ENCODE peak calls at places on chromosomes 2 and 18, in four cellular contexts. N is astrocyte, T is Peyer's patch, Q is adrenal gland. C is an unnamed sample.

GRCh38 chr2:227388537-227389011 is 825 bp upstream of the SCYGR1 start:
- DNase-seq in T (no peak), N (peak; percentile 94), Q (no peak), C (no peak)

GRCh38 chr2:99900589-99900988 is 241.8 kb downstream of the AFF3 start:
- DNase-seq in N (no peak), Q (no peak), T (no peak), C (no peak)

GRCh38 chr2:145091011-145091744 is 571.3 kb upstream of the ZEB2 start:
- DNase-seq in Q (no peak), T (no peak), N (peak; percentile 88), C (no peak)

GRCh38 chr2:109736177-109736827 is 57.8 kb upstream of the RGPD5 start:
- DNase-seq in T (peak; percentile 32), Q (peak; percentile 71), N (peak; percentile 34), C (peak; percentile 40)

GRCh38 chr2:38073211-38074005 is 2.5 kb downstream of the CYP1B1 start:
- DNase-seq in N (no peak), Q (no peak), T (no peak), C (no peak)

GRCh38 chr2:214193943-214194342 is 216.9 kb upstream of the VWC2L start:
- DNase-seq in T (no peak), N (peak; percentile 74), Q (no peak), C (no peak)

GRCh38 chr2:108958002-108958401 is 31.0 kb downstream of the EDAR start:
- DNase-seq in T (no peak), N (no peak), Q (no peak), C (no peak)

GRCh38 chr2:174007010-174007409 is 41.8 kb upstream of the SP3 start:
- DNase-seq in T (no peak), Q (no peak), N (no peak), C (no peak)

GRCh38 chr2:11507517-11507916 is 26.3 kb upstream of the GREB1 start:
- DNase-seq in T (no peak), Q (no peak), N (no peak), C (no peak)

GRCh38 chr2:98727369-98727749 is 3.6 kb downstream of the MGAT4A start:
- DNase-seq in T (no peak), Q (no peak), N (no peak), C (no peak)

GRCh38 chr18:10588975-10589374 is 63.1 kb downstream of the NAPG start:
- DNase-seq in Q (peak; percentile 92), T (no peak), N (no peak), C (no peak)

GRCh38 chr18:76487782-76488181 is 7.3 kb downstream of the ZNF516 start:
- DNase-seq in T (no peak), Q (no peak), N (no peak), C (peak; percentile 11)

GRCh38 chr2:230891509-230891908 is 26.8 kb downstream of the ITM2C start:
- DNase-seq in Q (no peak), N (no peak), T (peak; percentile 41), C (no peak)

GRCh38 chr2:151029406-151030157 is 232.1 kb downstream of the RBM43 start:
- DNase-seq in T (no peak), N (peak; percentile 76), Q (no peak), C (no peak)

GRCh38 chr2:102166189-102166845 is 20.5 kb upstream of the IL1RL2 start:
- DNase-seq in N (peak; percentile 72), Q (peak; percentile 55), T (no peak), C (no peak)

GRCh38 chr2:2229898-2230817 is 100.9 kb downstream of the MYT1L start:
- DNase-seq in T (no peak), N (no peak), Q (no peak), C (no peak)

GRCh38 chr2:144358979-144359541 is 160.9 kb downstream of the ZEB2 start:
- DNase-seq in N (peak; percentile 66), Q (peak; percentile 46), T (no peak), C (no peak)

GRCh38 chr2:218961651-218962570 is 2.4 kb downstream of the CDK5R2 start:
- DNase-seq in N (no peak), T (no peak), Q (no peak), C (peak; percentile 32)

GRCh38 chr2:218964041-218964771 is 4.7 kb downstream of the CDK5R2 start:
- DNase-seq in N (peak; percentile 87), Q (no peak), T (no peak), C (peak; percentile 70)

GRCh38 chr2:218961229-218961628 is 1.8 kb downstream of the CDK5R2 start:
- DNase-seq in T (no peak), Q (no peak), N (no peak), C (no peak)

GRCh38 chr2:218962859-218963492 is 3.5 kb downstream of the CDK5R2 start:
- DNase-seq in T (peak; percentile 68), N (peak; percentile 71), Q (peak; percentile 68), C (peak; percentile 95)

GRCh38 chr2:218963597-218963996 is 4.1 kb downstream of the CDK5R2 start:
- DNase-seq in N (peak; percentile 12), Q (no peak), T (no peak), C (no peak)
- H3K4me3 ChIP-seq in N (peak overlapping the region; percentile 20), Q (no peak overlapping the region), T (no peak overlapping the region), C (peak overlapping the region; percentile 54)

GRCh38 chr2:12858786-12859185 is 142.1 kb downstream of the TRIB2 start:
- DNase-seq in T (no peak), N (no peak), Q (no peak), C (no peak)
- H3K4me3 ChIP-seq in T (no peak overlapping the region), N (no peak overlapping the region), Q (no peak overlapping the region), C (no peak overlapping the region)

GRCh38 chr2:200156140-200156858 is 150.2 kb upstream of the SPATS2L start:
- DNase-seq in Q (peak; percentile 77), T (no peak), N (peak; percentile 78), C (no peak)
- H3K4me3 ChIP-seq in Q (no peak overlapping the region), T (peak overlapping the region; percentile 40), N (peak overlapping the region; percentile 44), C (no peak overlapping the region)

GRCh38 chr18:74288730-74289129 is 3.0 kb downstream of the CYB5A start:
- DNase-seq in T (no peak), N (no peak), Q (no peak), C (no peak)

GRCh38 chr18:74288041-74288440 is 3.7 kb downstream of the CYB5A start:
- DNase-seq in Q (no peak), T (no peak), N (no peak), C (no peak)

GRCh38 chr18:74290831-74291770 is 662 bp downstream of the CYB5A start:
- DNase-seq in N (no peak), Q (no peak), T (peak; percentile 86), C (no peak)

GRCh38 chr18:74289946-74290478 is 1.8 kb downstream of the CYB5A start:
- DNase-seq in N (no peak), Q (no peak), T (no peak), C (no peak)

GRCh38 chr18:74289137-74289536 is 2.6 kb downstream of the CYB5A start:
- DNase-seq in Q (no peak), T (no peak), N (no peak), C (no peak)
- H3K4me3 ChIP-seq in Q (no peak overlapping the region), T (peak overlapping the region; percentile 21), N (no peak overlapping the region), C (no peak overlapping the region)

GRCh38 chr2:42053482-42053790 is 5.6 kb downstream of the PKDCC start:
- DNase-seq in Q (no peak), N (no peak), T (no peak), C (no peak)

GRCh38 chr2:42052702-42053481 is 5.1 kb downstream of the PKDCC start:
- DNase-seq in T (peak; percentile 65), N (peak; percentile 37), Q (peak; percentile 35), C (no peak)

GRCh38 chr2:42049411-42050349 is 1.9 kb downstream of the PKDCC start:
- DNase-seq in N (no peak), T (peak; percentile 55), Q (no peak), C (peak; percentile 59)

GRCh38 chr2:42050350-42051167 is 2.7 kb downstream of the PKDCC start:
- DNase-seq in Q (no peak), T (no peak), N (no peak), C (no peak)

GRCh38 chr2:42051168-42052125 is 3.6 kb downstream of the PKDCC start:
- DNase-seq in T (no peak), N (no peak), Q (no peak), C (no peak)
- H3K4me3 ChIP-seq in T (peak overlapping the region; percentile 93), N (no peak overlapping the region), Q (no peak overlapping the region), C (peak overlapping the region; percentile 99)